ENCODE peak calls at places on chromosomes 5 and 9, in four cellular contexts. One of them, this sample, is unnamed.

GRCh38 chr9:78994476-78994875 is 577.3 kb upstream of the TLE4 start:
- DNase-seq in COR-L47: no peak
- DNase-seq in NCI-H774: no peak
- DNase-seq in kidney: no peak
- DNase-seq in this sample: no peak

GRCh38 chr5:109719978-109720377 is 30.3 kb downstream of the MAN2A1 start:
- DNase-seq in COR-L47: no peak
- DNase-seq in NCI-H774: no peak
- DNase-seq in kidney: no peak
- DNase-seq in this sample: no peak

GRCh38 chr5:175893466-175893865 is 22.1 kb downstream of the CPLX2 start:
- DNase-seq in COR-L47: no peak
- DNase-seq in NCI-H774: no peak
- DNase-seq in kidney: no peak
- DNase-seq in this sample: no peak

GRCh38 chr9:16385590-16386578 is 484.6 kb downstream of the BNC2 start:
- DNase-seq in COR-L47: no peak
- DNase-seq in NCI-H774: no peak
- DNase-seq in kidney: no peak
- DNase-seq in this sample: no peak

GRCh38 chr9:91161465-91162275 is 200.0 kb downstream of the AUH start:
- DNase-seq in COR-L47: no peak
- DNase-seq in NCI-H774: no peak
- DNase-seq in kidney: no peak
- DNase-seq in this sample: no peak

GRCh38 chr9:5375790-5376477 is 36.3 kb upstream of the RLN1 start:
- DNase-seq in COR-L47: no peak
- DNase-seq in NCI-H774: no peak
- DNase-seq in kidney: no peak
- DNase-seq in this sample: no peak

GRCh38 chr5:136067422-136067821 is 38.6 kb downstream of the TGFBI start:
- DNase-seq in COR-L47: no peak
- DNase-seq in NCI-H774: no peak
- DNase-seq in kidney: no peak
- DNase-seq in this sample: no peak

GRCh38 chr5:140627972-140628371 is 5.0 kb downstream of the CD14 start:
- DNase-seq in COR-L47: no peak
- DNase-seq in NCI-H774: no peak
- DNase-seq in kidney: no peak
- DNase-seq in this sample: no peak

GRCh38 chr5:162888268-162888667 is 549.1 kb upstream of the CCNG1 start:
- DNase-seq in COR-L47: no peak
- DNase-seq in NCI-H774: no peak
- DNase-seq in kidney: no peak
- DNase-seq in this sample: no peak

GRCh38 chr5:6703791-6704190 is 9.4 kb upstream of the TENT4A start:
- DNase-seq in COR-L47: no peak
- DNase-seq in NCI-H774: no peak
- DNase-seq in kidney: no peak
- DNase-seq in this sample: no peak

GRCh38 chr9:127981559-127982121 is 851 bp upstream of the EEIG1 start:
- DNase-seq in COR-L47: no peak
- DNase-seq in NCI-H774: no peak
- DNase-seq in kidney: no peak
- DNase-seq in this sample: no peak

GRCh38 chr9:3968891-3969290 is 331.0 kb downstream of the GLIS3 start:
- DNase-seq in COR-L47: no peak
- DNase-seq in NCI-H774: no peak
- DNase-seq in kidney: no peak
- DNase-seq in this sample: no peak

GRCh38 chr9:126420643-126421564 is 94.3 kb downstream of the MVB12B start:
- DNase-seq in COR-L47: peak; percentile 84
- DNase-seq in NCI-H774: peak; percentile 99
- DNase-seq in kidney: no peak
- DNase-seq in this sample: no peak

GRCh38 chr5:60148356-60148755 is 254.8 kb upstream of the PDE4D start:
- DNase-seq in COR-L47: no peak
- DNase-seq in NCI-H774: no peak
- DNase-seq in kidney: no peak
- DNase-seq in this sample: no peak

GRCh38 chr9:129995409-129996160 is 47.4 kb downstream of the FNBP1 start:
- DNase-seq in COR-L47: no peak
- DNase-seq in NCI-H774: no peak
- DNase-seq in kidney: no peak
- DNase-seq in this sample: no peak

GRCh38 chr5:156402387-156402921 is 75.5 kb downstream of the SGCD start:
- DNase-seq in COR-L47: no peak
- DNase-seq in NCI-H774: no peak
- DNase-seq in kidney: no peak
- DNase-seq in this sample: no peak

This sample was measured in chondrocyte.